ENCODE peak calls at places on chromosomes 16 and 17, in eight cellular contexts. O is astrocyte of the cerebellum, V is right atrium auricular region, D is AG04449, R is AG09309, E is pancreas, P is fibroblast of villous mesenchyme, B is Panc1. I is an unnamed sample.

GRCh38 chr17:81551458-81552243 is 502 bp downstream of the FAAP100 start:
- DNase-seq in O (no peak), V (no peak), D (no peak), R (no peak), E (peak; percentile 52), P (peak; percentile 58), B (no peak), I (no peak)

GRCh38 chr17:54466875-54467274 is 433.8 kb upstream of the TOM1L1 start:
- DNase-seq in O (no peak), V (no peak), D (no peak), R (no peak), E (no peak), P (no peak), B (no peak), I (no peak)

GRCh38 chr16:67767953-67768352 is 38.4 kb downstream of the RANBP10 start:
- DNase-seq in O (peak; percentile 26), V (no peak), D (peak; percentile 28), R (peak; percentile 32), E (no peak), P (peak; percentile 74), B (no peak), I (peak; percentile 66)

GRCh38 chr17:79188679-79189078 is 114.1 kb downstream of the ENGASE start:
- DNase-seq in O (no peak), V (no peak), D (no peak), R (no peak), E (no peak), P (no peak), B (no peak), I (no peak)

GRCh38 chr16:79767597-79768280 is 167.2 kb upstream of the MAF start:
- DNase-seq in O (peak; percentile 12), V (no peak), D (no peak), R (no peak), E (no peak), P (peak; percentile 57), B (no peak), I (peak; percentile 13)

GRCh38 chr17:45687594-45687993 is 96.5 kb upstream of the CRHR1 start:
- DNase-seq in O (no peak), V (no peak), D (no peak), R (no peak), E (no peak), P (no peak), B (no peak), I (no peak)

GRCh38 chr16:81582655-81583441 is 138.2 kb downstream of the CMIP start:
- DNase-seq in O (no peak), V (no peak), D (no peak), R (no peak), E (peak; percentile 26), P (peak; percentile 30), B (no peak), I (peak; percentile 16)

GRCh38 chr16:28936784-28937155 is 5.0 kb downstream of the CD19 start:
- DNase-seq in O (no peak), V (no peak), D (no peak), R (no peak), E (no peak), P (no peak), B (no peak), I (no peak)

GRCh38 chr17:55286681-55287589 is 22.2 kb downstream of the HLF start:
- DNase-seq in O (peak; percentile 24), V (no peak), D (no peak), R (no peak), E (peak; percentile 60), P (no peak), B (no peak), I (peak; percentile 11)

GRCh38 chr17:9924735-9925191 is 19.7 kb upstream of the RCVRN start:
- DNase-seq in O (peak; percentile 70), V (no peak), D (no peak), R (peak; percentile 20), E (no peak), P (peak; percentile 78), B (peak; percentile 43), I (peak; percentile 78)

GRCh38 chr16:69319826-69320730 is 8.9 kb downstream of the VPS4A start:
- DNase-seq in O (no peak), V (no peak), D (no peak), R (no peak), E (no peak), P (no peak), B (no peak), I (no peak)
- TF ChIP-seq CTCF in O (no peak), V (no peak), D (no peak), R (no peak), E (no peak), P (no peak), B (no peak), I (no peak)

GRCh38 chr16:46828943-46829342 is 2.0 kb downstream of the C16orf87 start:
- DNase-seq in O (no peak), V (no peak), D (no peak), R (no peak), E (no peak), P (no peak), B (no peak), I (no peak)
- H3K4me3 ChIP-seq in O (peak overlapping the region; percentile 92), V (no peak overlapping the region), D (no peak overlapping the region), R (no peak overlapping the region), E (no peak overlapping the region), P (peak overlapping the region; percentile 75), B (no peak overlapping the region), I (peak overlapping the region; percentile 87)

GRCh38 chr17:15161395-15161794 is 103.7 kb downstream of the PMP22 start:
- DNase-seq in O (no peak), V (no peak), D (no peak), R (no peak), E (no peak), P (no peak), B (no peak), I (no peak)
- TF ChIP-seq CTCF in O (no peak), V (no peak), D (no peak), R (no peak), E (no peak), P (no peak), B (no peak), I (no peak)

DNA sequence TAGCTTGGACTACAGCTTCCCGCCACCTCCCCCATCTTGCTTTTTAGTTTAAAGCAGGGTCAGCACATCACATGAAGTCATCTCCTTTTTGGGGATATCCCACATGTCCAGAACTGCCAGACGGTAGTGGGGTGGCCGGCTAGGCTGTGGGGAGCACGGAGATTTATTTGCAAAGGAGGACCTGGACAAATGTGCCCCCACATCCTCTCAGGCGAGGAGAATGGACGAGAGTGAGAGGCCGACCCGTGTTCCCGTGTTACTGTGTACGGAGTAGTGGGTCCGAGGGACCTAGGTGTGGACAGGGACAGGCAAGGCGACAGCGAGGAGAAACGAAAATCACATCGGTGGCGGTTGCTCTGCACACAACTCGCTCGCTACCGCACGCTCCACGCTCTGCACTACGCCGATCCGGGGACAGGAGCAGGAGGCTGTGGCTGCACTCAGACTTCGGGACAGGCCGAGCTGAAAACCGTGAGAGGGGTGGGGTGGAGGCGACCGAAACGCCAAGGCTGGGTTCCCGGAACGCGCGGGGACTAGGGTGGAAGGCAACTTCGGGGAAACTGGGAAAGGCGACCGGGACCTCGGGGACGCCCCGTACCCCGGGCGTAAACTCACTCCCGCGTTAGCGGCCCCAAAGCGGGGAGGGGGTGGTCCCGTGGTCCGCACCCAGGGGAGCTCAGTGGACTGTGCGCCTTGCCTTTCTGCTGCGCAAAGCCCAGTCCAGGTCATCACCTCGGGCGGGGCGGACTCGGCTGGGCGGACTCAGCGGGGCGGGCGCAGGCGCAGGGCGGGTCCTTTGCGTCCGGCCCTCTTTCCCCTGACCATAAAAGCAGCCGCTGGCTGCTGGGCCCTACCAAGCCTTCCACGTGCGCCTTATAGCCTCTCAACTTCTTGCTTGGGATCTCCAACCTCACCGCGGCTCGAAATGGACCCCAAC is at the start of gene MT1A:
- DNase-seq in O (no peak), V (peak; percentile 85), D (no peak), R (no peak), E (peak; percentile 83), P (peak; percentile 73), B (no peak), I (peak; percentile 49)
- H3K4me3 ChIP-seq in O (peak within 1 kb of the TSS; percentile 49), V (peak within 1 kb of the TSS; percentile 62), D (peak within 1 kb of the TSS; percentile 54), R (peak within 1 kb of the TSS; percentile 58), E (peak within 1 kb of the TSS; percentile 20), P (peak within 1 kb of the TSS; percentile 67), B (peak within 1 kb of the TSS; percentile 62), I (peak within 1 kb of the TSS; percentile 60)

GRCh38 chr16:27698746-27699145 is 148.8 kb downstream of the KATNIP start:
- DNase-seq in O (no peak), V (no peak), D (no peak), R (no peak), E (no peak), P (no peak), B (no peak), I (no peak)

GRCh38 chr16:27701381-27701780 is 151.4 kb downstream of the KATNIP start:
- DNase-seq in O (no peak), V (no peak), D (no peak), R (no peak), E (no peak), P (no peak), B (no peak), I (no peak)

GRCh38 chr16:27698266-27698665 is 148.3 kb downstream of the KATNIP start:
- DNase-seq in O (no peak), V (no peak), D (no peak), R (no peak), E (no peak), P (no peak), B (no peak), I (no peak)

GRCh38 chr16:27700596-27700995 is 150.7 kb downstream of the KATNIP start:
- DNase-seq in O (no peak), V (no peak), D (no peak), R (no peak), E (no peak), P (no peak), B (no peak), I (no peak)

GRCh38 chr16:27699540-27699939 is 149.6 kb downstream of the KATNIP start:
- DNase-seq in O (no peak), V (no peak), D (no peak), R (no peak), E (no peak), P (no peak), B (no peak), I (no peak)
- TF ChIP-seq CTCF in O (no peak), V (no peak), D (no peak), R (no peak), E (no peak), P (peak; percentile 2), B (no peak), I (no peak)

DNA sequence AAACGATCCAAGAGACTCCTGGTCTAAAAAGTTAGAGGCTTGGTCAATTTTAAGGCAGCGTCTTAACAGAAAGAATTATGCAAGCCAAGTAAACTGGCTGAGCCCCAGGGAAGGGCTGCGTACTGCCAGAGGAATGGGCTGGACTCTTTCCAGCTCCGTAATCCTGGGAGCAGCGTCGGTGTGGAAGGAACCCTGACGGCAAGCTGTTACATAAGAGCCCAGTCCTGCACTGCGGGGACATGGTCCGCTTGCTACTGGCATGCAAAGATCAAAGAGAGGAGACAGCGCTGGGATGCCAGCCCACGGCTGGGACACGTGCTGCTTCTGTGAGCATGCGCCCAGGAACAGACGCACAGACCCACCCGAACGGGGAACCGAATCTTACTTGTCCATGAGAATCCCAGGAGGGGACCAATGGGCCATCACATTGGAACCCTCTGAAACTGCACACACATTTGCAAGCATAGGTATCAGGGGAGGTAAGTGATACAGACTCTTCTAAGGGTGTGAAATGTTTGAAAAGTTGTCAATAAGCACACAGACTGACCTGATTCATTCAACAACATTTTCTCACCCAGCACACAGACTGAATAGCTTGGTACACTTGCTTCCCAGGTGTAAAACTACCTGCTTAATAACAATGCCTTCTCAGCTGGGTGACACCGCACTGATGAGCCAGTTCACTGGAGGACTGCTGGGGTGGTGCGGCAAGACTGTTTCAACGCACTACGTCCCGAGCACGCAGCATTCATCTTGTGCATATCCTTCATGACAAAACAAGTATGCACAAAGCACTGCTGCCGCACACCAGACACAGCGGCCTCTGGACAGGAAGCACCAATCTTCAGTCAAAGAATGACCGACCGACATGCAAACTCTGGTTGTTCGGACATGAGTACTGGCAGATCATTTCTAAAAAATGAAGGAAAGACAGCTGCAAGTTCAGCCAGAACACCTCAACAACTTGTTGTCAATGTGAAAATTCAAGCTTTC is 94.9 kb downstream of the ANKRD11 start:
- DNase-seq in O (peak; percentile 96), V (peak; percentile 96), D (peak; percentile 90), R (peak; percentile 95), E (peak; percentile 93), P (peak; percentile 99), B (peak; percentile 46), I (peak; percentile 99)
- H3K4me3 ChIP-seq in O (no peak overlapping the region), V (no peak overlapping the region), D (no peak overlapping the region), R (no peak overlapping the region), E (no peak overlapping the region), P (no peak overlapping the region), B (no peak overlapping the region), I (no peak overlapping the region)